ENCODE peak calls at places on chromosomes 13 and 19, in six cellular contexts. X, V, H, L, O and W are unnamed samples.
A peak's percentile ranks its signal among the peaks of the same experiment; 100 is the strongest.

GRCh38 chr13:95710313-95710712 is 33.4 kb downstream of the DNAJC3 start:
- DNase-seq in H (peak; percentile 61), X (no peak), V (no peak), L (no peak), O (no peak), W (no peak)

GRCh38 chr19:35657904-35658700 is 8.2 kb upstream of the UPK1A start:
- DNase-seq in H (peak; percentile 48), O (no peak), X (no peak), L (no peak), V (no peak), W (no peak)

GRCh38 chr13:109707044-109707794 is 79.2 kb downstream of the IRS2 start:
- DNase-seq in O (no peak), H (no peak), L (no peak), V (no peak), X (no peak), W (no peak)

GRCh38 chr13:53683608-53684007 is 655.0 kb downstream of the OLFM4 start:
- DNase-seq in V (no peak), L (no peak), H (no peak), O (no peak), X (no peak), W (no peak)

GRCh38 chr19:50002386-50002960 is 22.7 kb downstream of the VRK3 start:
- DNase-seq in X (no peak), O (no peak), V (no peak), H (no peak), L (no peak), W (no peak)

GRCh38 chr19:22545751-22546150 is 88.4 kb upstream of the ZNF492 start:
- DNase-seq in L (no peak), H (no peak), V (peak; percentile 40), X (peak; percentile 14), O (no peak), W (peak; percentile 40)

GRCh38 chr19:54482889-54483288 is 9.8 kb upstream of the CDC42EP5 start:
- DNase-seq in X (no peak), L (no peak), V (no peak), O (no peak), H (no peak), W (no peak)

GRCh38 chr13:73767747-73768315 is 366.4 kb downstream of the KLF12 start:
- DNase-seq in H (no peak), X (peak; percentile 41), O (no peak), V (peak; percentile 22), L (peak; percentile 14), W (no peak)

GRCh38 chr13:110287031-110287828 is 19.7 kb downstream of the COL4A1 start:
- DNase-seq in V (no peak), O (no peak), L (no peak), H (no peak), X (no peak), W (no peak)

GRCh38 chr19:44050740-44051653 is 839 bp upstream of the ZNF223 start:
- DNase-seq in L (peak; percentile 10), H (no peak), V (no peak), X (peak; percentile 49), O (no peak), W (peak; percentile 11)

GRCh38 chr19:38624822-38625221 is 5.8 kb downstream of the EIF3K start:
- DNase-seq in O (no peak), L (no peak), H (no peak), X (no peak), V (no peak), W (no peak)

GRCh38 chr19:19154768-19155494 is 15.1 kb downstream of the MEF2B start:
- DNase-seq in O (no peak), X (no peak), V (no peak), H (no peak), L (no peak), W (no peak)

GRCh38 chr19:7337380-7338194 is 11.2 kb upstream of the ARHGEF18 start:
- DNase-seq in V (no peak), H (no peak), O (no peak), X (peak; percentile 48), L (no peak), W (peak; percentile 40)